ENCODE peak calls at places on chromosome 14, in six cellular contexts. One of them, this sample, is unnamed.

GRCh38 chr14:24403294-24404013 is 4.7 kb downstream of the NYNRIN start:
- DNase-seq in hepatic stellate cell: peak
- DNase-seq in activated T-cell treated with anti-CD3 and anti-CD28 coated beads for 1 hour: no peak
- DNase-seq in substantia nigra: no peak
- DNase-seq in non-pigmented ciliary epithelial cell: no peak
- DNase-seq in stimulated activated CD4-positive, alpha-beta T cell treated with anti-CD3 and anti-CD28 coated beads, Interleukin-4, amount 100 ng/mL, for 48 hours: no peak
- DNase-seq in this sample: no peak

GRCh38 chr14:69980457-69981414 is 101.5 kb downstream of the SMOC1 start:
- DNase-seq in activated T-cell treated with anti-CD3 and anti-CD28 coated beads for 1 hour: no peak
- DNase-seq in stimulated activated CD4-positive, alpha-beta T cell treated with anti-CD3 and anti-CD28 coated beads, Interleukin-4, amount 100 ng/mL, for 48 hours: no peak
- DNase-seq in non-pigmented ciliary epithelial cell: no peak
- DNase-seq in substantia nigra: peak
- DNase-seq in hepatic stellate cell: no peak
- DNase-seq in this sample: no peak

GRCh38 chr14:95478309-95478708 is 38.1 kb downstream of the SYNE3 start:
- DNase-seq in stimulated activated CD4-positive, alpha-beta T cell treated with anti-CD3 and anti-CD28 coated beads, Interleukin-4, amount 100 ng/mL, for 48 hours: no peak
- DNase-seq in activated T-cell treated with anti-CD3 and anti-CD28 coated beads for 1 hour: no peak
- DNase-seq in non-pigmented ciliary epithelial cell: no peak
- DNase-seq in substantia nigra: no peak
- DNase-seq in hepatic stellate cell: no peak
- DNase-seq in this sample: no peak

GRCh38 chr14:69395929-69396328 is 2.2 kb downstream of the ERH start:
- DNase-seq in hepatic stellate cell: no peak
- DNase-seq in activated T-cell treated with anti-CD3 and anti-CD28 coated beads for 1 hour: no peak
- DNase-seq in substantia nigra: no peak
- DNase-seq in non-pigmented ciliary epithelial cell: no peak
- DNase-seq in stimulated activated CD4-positive, alpha-beta T cell treated with anti-CD3 and anti-CD28 coated beads, Interleukin-4, amount 100 ng/mL, for 48 hours: no peak
- DNase-seq in this sample: no peak

GRCh38 chr14:50967719-50968266 is 23.5 kb upstream of the PYGL start:
- DNase-seq in non-pigmented ciliary epithelial cell: no peak
- DNase-seq in substantia nigra: no peak
- DNase-seq in hepatic stellate cell: no peak
- DNase-seq in stimulated activated CD4-positive, alpha-beta T cell treated with anti-CD3 and anti-CD28 coated beads, Interleukin-4, amount 100 ng/mL, for 48 hours: no peak
- DNase-seq in activated T-cell treated with anti-CD3 and anti-CD28 coated beads for 1 hour: no peak
- DNase-seq in this sample: no peak

GRCh38 chr14:53716521-53716920 is 240.1 kb downstream of the BMP4 start:
- DNase-seq in substantia nigra: no peak
- DNase-seq in non-pigmented ciliary epithelial cell: no peak
- DNase-seq in activated T-cell treated with anti-CD3 and anti-CD28 coated beads for 1 hour: no peak
- DNase-seq in stimulated activated CD4-positive, alpha-beta T cell treated with anti-CD3 and anti-CD28 coated beads, Interleukin-4, amount 100 ng/mL, for 48 hours: no peak
- DNase-seq in hepatic stellate cell: no peak
- DNase-seq in this sample: no peak

GRCh38 chr14:97021571-97022171 is 224.5 kb downstream of the VRK1 start:
- DNase-seq in hepatic stellate cell: no peak
- DNase-seq in non-pigmented ciliary epithelial cell: no peak
- DNase-seq in stimulated activated CD4-positive, alpha-beta T cell treated with anti-CD3 and anti-CD28 coated beads, Interleukin-4, amount 100 ng/mL, for 48 hours: no peak
- DNase-seq in substantia nigra: no peak
- DNase-seq in activated T-cell treated with anti-CD3 and anti-CD28 coated beads for 1 hour: no peak
- DNase-seq in this sample: no peak

GRCh38 chr14:75259946-75260545 is 18.6 kb upstream of the FOS start:
- DNase-seq in non-pigmented ciliary epithelial cell: no peak
- DNase-seq in activated T-cell treated with anti-CD3 and anti-CD28 coated beads for 1 hour: no peak
- DNase-seq in hepatic stellate cell: no peak
- DNase-seq in substantia nigra: no peak
- DNase-seq in stimulated activated CD4-positive, alpha-beta T cell treated with anti-CD3 and anti-CD28 coated beads, Interleukin-4, amount 100 ng/mL, for 48 hours: no peak
- DNase-seq in this sample: no peak

GRCh38 chr14:103445783-103446182 is 60.6 kb downstream of the MARK3 start:
- DNase-seq in hepatic stellate cell: no peak
- DNase-seq in non-pigmented ciliary epithelial cell: no peak
- DNase-seq in substantia nigra: no peak
- DNase-seq in stimulated activated CD4-positive, alpha-beta T cell treated with anti-CD3 and anti-CD28 coated beads, Interleukin-4, amount 100 ng/mL, for 48 hours: no peak
- DNase-seq in activated T-cell treated with anti-CD3 and anti-CD28 coated beads for 1 hour: no peak
- DNase-seq in this sample: no peak

GRCh38 chr14:24900281-24900868 is 149.6 kb downstream of the STXBP6 start:
- DNase-seq in hepatic stellate cell: no peak
- DNase-seq in substantia nigra: no peak
- DNase-seq in non-pigmented ciliary epithelial cell: no peak
- DNase-seq in stimulated activated CD4-positive, alpha-beta T cell treated with anti-CD3 and anti-CD28 coated beads, Interleukin-4, amount 100 ng/mL, for 48 hours: no peak
- DNase-seq in activated T-cell treated with anti-CD3 and anti-CD28 coated beads for 1 hour: no peak
- DNase-seq in this sample: no peak

GRCh38 chr14:64572721-64573508 is 23.2 kb downstream of the PPP1R36 start:
- DNase-seq in substantia nigra: peak
- DNase-seq in stimulated activated CD4-positive, alpha-beta T cell treated with anti-CD3 and anti-CD28 coated beads, Interleukin-4, amount 100 ng/mL, for 48 hours: no peak
- DNase-seq in non-pigmented ciliary epithelial cell: no peak
- DNase-seq in activated T-cell treated with anti-CD3 and anti-CD28 coated beads for 1 hour: no peak
- DNase-seq in hepatic stellate cell: no peak
- DNase-seq in this sample: no peak

GRCh38 chr14:104134061-104134965 is 4.1 kb upstream of the KIF26A start:
- DNase-seq in substantia nigra: no peak
- DNase-seq in activated T-cell treated with anti-CD3 and anti-CD28 coated beads for 1 hour: no peak
- DNase-seq in hepatic stellate cell: no peak
- DNase-seq in stimulated activated CD4-positive, alpha-beta T cell treated with anti-CD3 and anti-CD28 coated beads, Interleukin-4, amount 100 ng/mL, for 48 hours: no peak
- DNase-seq in non-pigmented ciliary epithelial cell: no peak
- DNase-seq in this sample: no peak

GRCh38 chr14:65788876-65789859 is 376.6 kb downstream of the FUT8 start:
- DNase-seq in hepatic stellate cell: no peak
- DNase-seq in substantia nigra: no peak
- DNase-seq in stimulated activated CD4-positive, alpha-beta T cell treated with anti-CD3 and anti-CD28 coated beads, Interleukin-4, amount 100 ng/mL, for 48 hours: no peak
- DNase-seq in activated T-cell treated with anti-CD3 and anti-CD28 coated beads for 1 hour: no peak
- DNase-seq in non-pigmented ciliary epithelial cell: no peak
- DNase-seq in this sample: no peak

GRCh38 chr14:54564799-54565235 is 2.1 kb upstream of the SAMD4A start:
- DNase-seq in activated T-cell treated with anti-CD3 and anti-CD28 coated beads for 1 hour: no peak
- DNase-seq in substantia nigra: no peak
- DNase-seq in non-pigmented ciliary epithelial cell: no peak
- DNase-seq in hepatic stellate cell: peak
- DNase-seq in stimulated activated CD4-positive, alpha-beta T cell treated with anti-CD3 and anti-CD28 coated beads, Interleukin-4, amount 100 ng/mL, for 48 hours: no peak
- DNase-seq in this sample: no peak

GRCh38 chr14:67942311-67942710 is 122.7 kb downstream of the RAD51B start:
- DNase-seq in substantia nigra: no peak
- DNase-seq in activated T-cell treated with anti-CD3 and anti-CD28 coated beads for 1 hour: no peak
- DNase-seq in non-pigmented ciliary epithelial cell: no peak
- DNase-seq in stimulated activated CD4-positive, alpha-beta T cell treated with anti-CD3 and anti-CD28 coated beads, Interleukin-4, amount 100 ng/mL, for 48 hours: no peak
- DNase-seq in hepatic stellate cell: no peak
- DNase-seq in this sample: no peak

GRCh38 chr14:91047174-91047753 is 13.2 kb downstream of the RPS6KA5 start:
- DNase-seq in hepatic stellate cell: no peak
- DNase-seq in substantia nigra: no peak
- DNase-seq in non-pigmented ciliary epithelial cell: no peak
- DNase-seq in activated T-cell treated with anti-CD3 and anti-CD28 coated beads for 1 hour: no peak
- DNase-seq in stimulated activated CD4-positive, alpha-beta T cell treated with anti-CD3 and anti-CD28 coated beads, Interleukin-4, amount 100 ng/mL, for 48 hours: no peak
- DNase-seq in this sample: no peak

GRCh38 chr14:36785511-36785910 is 123.9 kb downstream of the PAX9 start:
- DNase-seq in hepatic stellate cell: no peak
- DNase-seq in stimulated activated CD4-positive, alpha-beta T cell treated with anti-CD3 and anti-CD28 coated beads, Interleukin-4, amount 100 ng/mL, for 48 hours: no peak
- DNase-seq in substantia nigra: no peak
- DNase-seq in activated T-cell treated with anti-CD3 and anti-CD28 coated beads for 1 hour: no peak
- DNase-seq in non-pigmented ciliary epithelial cell: no peak
- DNase-seq in this sample: no peak

This sample was measured in GM12878.